ENCODE peak calls at places on chromosomes 13 and 19, in six cellular contexts. Q, V, P, W, D and Y are unnamed samples. For H3K36me3, the result is how much of the 10 kb centered on the place peaks cover.

GRCh38 chr13:45466359-45466758 is 1.6 kb downstream of the COG3 start:
- DNase-seq in W (no peak), V (no peak), D (no peak), P (no peak), Q (no peak), Y (no peak)

GRCh38 chr19:38425810-38426466 is at the start of gene RASGRP4:
- DNase-seq in Q (no peak), D (no peak), W (no peak), V (no peak), P (no peak), Y (no peak)

GRCh38 chr13:80012281-80012680 is 328.6 kb downstream of the SPRY2 start:
- DNase-seq in P (peak), Q (no peak), W (peak), V (no peak), D (peak), Y (no peak)

GRCh38 chr13:107712145-107712544 is 503.2 kb downstream of the LIG4 start:
- DNase-seq in V (no peak), P (peak), Q (no peak), W (no peak), D (no peak), Y (no peak)

GRCh38 chr19:14514215-14514871 is 3.9 kb downstream of the DNAJB1 start:
- DNase-seq in W (no peak), D (no peak), Q (no peak), P (no peak), V (no peak), Y (no peak)

GRCh38 chr19:22945560-22945959 is 57.4 kb downstream of the ZNF728 start:
- DNase-seq in Q (no peak), W (no peak), V (no peak), P (peak), D (peak), Y (no peak)

GRCh38 chr13:27189192-27189591 is 17.6 kb upstream of the USP12 start:
- DNase-seq in Q (no peak), W (no peak), V (no peak), D (no peak), P (no peak), Y (no peak)

GRCh38 chr19:40799558-40800338 is 757 bp downstream of the EGLN2 start:
- DNase-seq in W (no peak), D (no peak), P (peak), Q (no peak), V (no peak), Y (peak)

GRCh38 chr13:99198630-99199029 is 2.0 kb upstream of the UBAC2 start:
- DNase-seq in V (no peak), D (no peak), Q (peak), W (peak), P (no peak), Y (peak)

GRCh38 chr13:33087790-33088189 is 71.6 kb downstream of the KL start:
- DNase-seq in W (peak), V (no peak), Q (no peak), P (peak), D (peak), Y (no peak)

GRCh38 chr13:29537736-29538624 is 57.5 kb downstream of the SLC7A1 start:
- DNase-seq in V (no peak), P (peak), Q (no peak), W (no peak), D (no peak), Y (no peak)

GRCh38 chr13:45229172-45229571 is 28.3 kb upstream of the KCTD4 start:
- DNase-seq in D (no peak), V (no peak), Q (no peak), W (no peak), P (no peak), Y (no peak)

GRCh38 chr19:11578342-11579142 is 1.1 kb upstream of the ACP5 start:
- DNase-seq in V (no peak), W (no peak), P (no peak), Q (no peak), D (no peak), Y (peak)

GRCh38 chr19:55373993-55374757 is 2.5 kb upstream of the TMEM190 start:
- DNase-seq in V (no peak), D (peak), Q (no peak), W (no peak), P (peak), Y (no peak)

GRCh38 chr13:91017669-91018053 is 329.8 kb upstream of the MIR17HG start:
- DNase-seq in D (peak), P (no peak), Q (peak), V (no peak), W (peak), Y (peak)

GRCh38 chr13:77779461-77780272 is 82.2 kb downstream of the SLAIN1 start:
- DNase-seq in W (peak), Q (peak), D (peak), P (peak), V (peak), Y (peak)

GRCh38 chr19:17357724-17358123 is 19.4 kb downstream of the PLVAP start:
- DNase-seq in P (no peak), D (no peak), V (no peak), W (no peak), Q (no peak), Y (no peak)

GRCh38 chr13:45119469-45119989 is 781 bp upstream of the GTF2F2 start:
- DNase-seq in V (peak), P (peak), Q (peak), D (peak), W (no peak), Y (peak)

GRCh38 chr19:42150940-42151339 is 18.7 kb upstream of the POU2F2 start:
- DNase-seq in V (no peak), P (no peak), W (no peak), Q (no peak), D (no peak), Y (no peak)

GRCh38 chr13:113923376-113924063 is 50.4 kb downstream of the C13orf46 start:
- DNase-seq in W (no peak), P (no peak), V (no peak), D (no peak), Q (no peak), Y (no peak)

GRCh38 chr19:49887653-49888477 is 8.8 kb downstream of the IL4I1 start:
- DNase-seq in D (no peak), W (no peak), P (no peak), Q (no peak), V (no peak), Y (no peak)

GRCh38 chr13:107799001-107799400 is 416.3 kb downstream of the LIG4 start:
- DNase-seq in W (peak), D (no peak), Q (no peak), V (no peak), P (peak), Y (no peak)

GRCh38 chr19:4101496-4101770 is 22.5 kb downstream of the MAP2K2 start:
- DNase-seq in Q (no peak), P (no peak), V (no peak), D (no peak), W (no peak), Y (no peak)

GRCh38 chr13:104461049-104461448 is 1394.8 kb upstream of the SLC10A2 start:
- DNase-seq in D (no peak), P (no peak), V (no peak), Q (no peak), W (no peak), Y (no peak)

GRCh38 chr19:35901854-35902661 is at the start of gene HCST:
- DNase-seq in V (no peak), W (peak), D (peak), Q (peak), P (peak), Y (no peak)

GRCh38 chr19:2533072-2533425 is 57.1 kb downstream of the GADD45B start:
- DNase-seq in D (no peak), P (no peak), Q (no peak), V (no peak), W (no peak), Y (no peak)

GRCh38 chr13:23025848-23026608 is 154.8 kb upstream of the SGCG start:
- DNase-seq in W (no peak), V (no peak), Q (no peak), P (no peak), D (no peak), Y (peak)

GRCh38 chr19:4326837-4327251 is 11.8 kb downstream of the STAP2 start:
- DNase-seq in W (no peak), P (no peak), Q (no peak), D (no peak), V (no peak), Y (no peak)

GRCh38 chr13:50867641-50867952 is 24.1 kb upstream of the DLEU7 start:
- DNase-seq in Q (no peak), W (no peak), V (no peak), D (no peak), P (no peak), Y (no peak)

GRCh38 chr19:2415281-2415972 is 12.0 kb downstream of the TIMM13 start:
- DNase-seq in D (no peak), P (no peak), Q (no peak), W (no peak), V (no peak), Y (no peak)

GRCh38 chr13:63124863-63125262 is 1709.2 kb upstream of the PCDH20 start:
- DNase-seq in P (peak), W (peak), Q (no peak), V (peak), D (peak), Y (peak)

GRCh38 chr19:55642153-55643002 is 1.1 kb upstream of the ZNF581 start:
- DNase-seq in V (peak), P (peak), D (peak), Q (no peak), W (peak), Y (no peak)

GRCh38 chr13:41224113-41225110 is 30.0 kb upstream of the KBTBD7 start:
- DNase-seq in D (peak), Q (peak), P (peak), W (peak), V (no peak), Y (no peak)

GRCh38 chr19:5767949-5768348 is 16.6 kb downstream of the PRR22 start:
- DNase-seq in V (no peak), P (no peak), Q (no peak), W (no peak), D (no peak), Y (no peak)
- TF ChIP-seq EZH2 in V (no peak), P (no peak), Q (no peak), W (no peak), D (no peak), Y (no peak)

DNA sequence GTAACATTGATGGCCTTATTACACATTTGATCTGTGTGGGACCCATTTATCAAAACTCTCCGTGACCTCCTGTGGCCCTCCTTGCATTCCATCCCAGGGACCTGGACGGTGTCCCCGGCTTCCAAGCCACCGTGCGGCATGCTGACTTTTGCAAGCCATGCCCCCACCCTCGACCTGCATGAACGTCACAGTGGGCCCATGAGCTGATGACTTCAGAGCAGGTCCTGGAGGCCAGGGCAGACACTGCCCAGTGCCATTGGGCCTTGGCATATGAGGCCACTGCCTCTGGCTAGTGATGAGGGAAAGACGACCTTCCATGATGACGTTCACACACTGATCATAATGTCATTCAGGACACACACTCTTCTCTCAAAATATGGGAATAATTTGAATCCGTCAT is 62.8 kb downstream of the RAB20 start:
- DNase-seq in Q (no peak), W (no peak), P (no peak), V (no peak), D (no peak), Y (no peak)
- H3K36me3 ChIP-seq in Q (under half), W (under half), P (under half), V (under half), D (under half), Y (under half)

GRCh38 chr19:13012390-13012689 is 17.1 kb downstream of the NFIX start:
- DNase-seq in V (no peak), D (no peak), Q (no peak), P (no peak), W (no peak), Y (no peak)
- TF ChIP-seq EZH2 in V (no peak), D (no peak), Q (no peak), P (no peak), W (no peak), Y (no peak)

GRCh38 chr13:19680751-19681150 is 47.3 kb downstream of the MPHOSPH8 start:
- DNase-seq in V (no peak), P (no peak), W (no peak), Q (no peak), D (peak), Y (no peak)
- H3K36me3 ChIP-seq in V (under half), P (under half), W (under half), Q (under half), D (under half), Y (under half)

DNA sequence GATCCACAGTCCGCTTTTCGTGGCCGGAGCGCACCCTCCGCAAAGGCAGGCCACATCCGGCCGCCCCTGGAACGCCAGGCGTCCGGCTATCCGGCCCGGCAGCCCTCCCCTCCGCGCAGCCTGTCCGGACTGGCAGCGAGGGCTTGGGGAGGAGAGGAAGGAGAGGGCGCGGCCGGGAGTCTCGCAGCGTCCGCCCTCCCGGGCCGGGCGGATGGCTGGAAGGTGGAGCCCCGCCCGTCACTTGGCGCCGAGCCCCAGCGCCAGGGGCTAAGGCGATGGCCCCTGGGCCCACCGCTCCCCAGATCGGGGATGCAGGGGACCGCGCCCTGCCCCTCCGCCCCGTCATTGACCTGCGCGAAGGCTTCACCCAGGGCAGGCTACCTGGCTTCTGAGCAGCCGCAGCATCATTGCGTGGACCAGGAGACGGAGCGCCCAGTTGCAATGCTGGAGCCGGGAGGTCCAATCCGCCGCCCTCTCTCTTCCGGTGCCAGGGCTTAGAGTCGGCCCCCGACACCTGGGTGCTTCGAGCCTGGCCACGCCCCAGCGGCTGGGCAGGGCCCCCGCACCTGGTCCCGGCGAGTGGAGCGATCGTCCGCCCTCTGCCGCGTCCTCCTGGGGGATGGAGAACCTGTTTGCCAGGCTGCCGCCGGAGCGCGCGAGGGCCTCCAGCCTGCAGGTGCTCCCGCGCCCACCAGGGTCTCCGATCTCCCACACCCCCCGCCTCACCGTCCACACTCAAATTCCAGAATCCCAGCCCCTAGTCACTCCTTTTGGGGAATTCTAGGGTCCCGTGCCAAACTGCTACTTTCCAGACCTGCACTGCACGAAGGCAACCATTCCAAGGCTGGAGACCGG is at the start of gene FUT1:
- DNase-seq in Q (peak), D (peak), V (peak), P (peak), W (peak), Y (peak)
- TF ChIP-seq EZH2 in Q (no peak), D (peak), V (no peak), P (no peak), W (no peak), Y (no peak)

GRCh38 chr19:47503130-47503822 is 11.6 kb downstream of the NAPA start:
- DNase-seq in V (no peak), P (no peak), D (no peak), W (no peak), Q (no peak), Y (no peak)

GRCh38 chr19:47505506-47505905 is 9.4 kb downstream of the NAPA start:
- DNase-seq in V (no peak), D (no peak), Q (no peak), W (no peak), P (no peak), Y (no peak)

GRCh38 chr19:47507031-47507430 is 7.8 kb downstream of the NAPA start:
- DNase-seq in P (no peak), D (no peak), V (no peak), Q (no peak), W (no peak), Y (peak)

GRCh38 chr19:47506459-47506858 is 8.4 kb downstream of the NAPA start:
- DNase-seq in P (no peak), V (no peak), D (no peak), Q (no peak), W (no peak), Y (no peak)

DNA sequence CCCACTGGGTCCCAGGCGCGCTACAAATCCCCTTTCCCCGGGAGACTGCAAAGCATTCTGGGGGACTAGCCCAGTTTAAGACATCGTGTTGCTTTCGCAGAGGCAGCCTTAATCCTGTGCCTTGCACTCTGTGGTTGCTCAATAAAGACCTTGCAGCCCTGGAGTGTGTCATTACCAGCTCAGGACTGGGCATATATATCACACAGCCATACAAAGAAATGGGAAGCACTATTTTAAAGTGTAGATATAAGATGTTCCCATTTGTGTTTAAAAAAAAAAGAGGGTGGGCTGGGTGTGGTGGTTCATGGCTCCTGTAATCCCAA is 11.1 kb downstream of the NAPA start:
- DNase-seq in V (no peak), D (no peak), Q (no peak), W (no peak), P (no peak), Y (no peak)
- H3K36me3 ChIP-seq in V (under half), D (under half), Q (under half), W (under half), P (under half), Y (under half)